ENCODE peak calls at places on chromosomes 5 and 9, in four cellular contexts. B is GM12878, Q is HepG2, G is K562. U is an unnamed sample.

GRCh38 chr5:961002-961710 is 47.4 kb upstream of the NKD2 start:
- DNase-seq in B (no peak), Q (no peak), G (no peak), U (no peak)

GRCh38 chr9:5563886-5564285 is 53.6 kb downstream of the PDCD1LG2 start:
- DNase-seq in B (no peak), Q (no peak), G (no peak), U (no peak)

GRCh38 chr9:78921341-78921740 is 624.4 kb downstream of the PSAT1 start:
- DNase-seq in B (no peak), Q (no peak), G (no peak), U (no peak)

GRCh38 chr5:64458948-64459347 is 46.9 kb upstream of the RGS7BP start:
- DNase-seq in B (no peak), Q (no peak), G (no peak), U (no peak)

GRCh38 chr9:73118297-73118696 is 33.4 kb upstream of the ANXA1 start:
- DNase-seq in B (no peak), Q (no peak), G (no peak), U (no peak)

GRCh38 chr5:131505237-131505908 is 129.7 kb downstream of the RAPGEF6 start:
- DNase-seq in B (no peak), Q (no peak), G (no peak), U (no peak)

GRCh38 chr9:394347-395052 is 179.8 kb downstream of the DOCK8 start:
- DNase-seq in B (no peak), Q (no peak), G (no peak), U (no peak)

GRCh38 chr9:68777070-68777763 is 72.2 kb downstream of the PIP5K1B start:
- DNase-seq in B (no peak), Q (no peak), G (no peak), U (no peak)

GRCh38 chr5:180439911-180440769 is 54.0 kb upstream of the CNOT6 start:
- DNase-seq in B (no peak), Q (no peak), G (no peak), U (peak)

GRCh38 chr9:137705443-137705863 is 86.6 kb downstream of the EHMT1 start:
- DNase-seq in B (peak), Q (no peak), G (no peak), U (no peak)

GRCh38 chr9:120583958-120584369 is 4.0 kb upstream of the CDK5RAP2 start:
- DNase-seq in B (peak), Q (peak), G (peak), U (no peak)

GRCh38 chr9:19999491-20000057 is 210.7 kb upstream of the SLC24A2 start:
- DNase-seq in B (peak), Q (no peak), G (no peak), U (no peak)

GRCh38 chr9:38347946-38348345 is 44.6 kb upstream of the ALDH1B1 start:
- DNase-seq in B (no peak), Q (no peak), G (no peak), U (no peak)

DNA sequence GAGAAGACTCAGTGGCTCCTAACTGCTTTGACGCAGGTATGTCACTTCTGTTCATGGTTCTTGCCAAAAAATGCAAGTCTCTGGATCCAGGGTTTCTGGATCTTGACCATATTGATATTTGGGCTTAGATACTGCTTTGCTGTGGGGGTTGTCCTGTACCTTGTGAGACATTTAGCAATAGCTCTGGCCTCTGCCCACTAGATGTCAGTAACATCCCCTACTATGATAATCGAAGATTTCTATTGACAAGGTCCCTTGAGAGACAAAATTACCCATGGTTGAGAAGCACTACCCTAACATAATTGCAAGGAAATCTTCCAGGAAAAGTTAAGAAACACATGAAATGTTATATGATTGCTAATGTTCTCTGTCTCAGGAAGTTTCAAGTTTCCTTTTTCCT is 285.4 kb downstream of the TMEM232 start:
- DNase-seq in B (no peak), Q (peak), G (no peak), U (peak)
- TF ChIP-seq NR2C2 in B (no peak), Q (no peak), G (no peak), U (no peak)

DNA sequence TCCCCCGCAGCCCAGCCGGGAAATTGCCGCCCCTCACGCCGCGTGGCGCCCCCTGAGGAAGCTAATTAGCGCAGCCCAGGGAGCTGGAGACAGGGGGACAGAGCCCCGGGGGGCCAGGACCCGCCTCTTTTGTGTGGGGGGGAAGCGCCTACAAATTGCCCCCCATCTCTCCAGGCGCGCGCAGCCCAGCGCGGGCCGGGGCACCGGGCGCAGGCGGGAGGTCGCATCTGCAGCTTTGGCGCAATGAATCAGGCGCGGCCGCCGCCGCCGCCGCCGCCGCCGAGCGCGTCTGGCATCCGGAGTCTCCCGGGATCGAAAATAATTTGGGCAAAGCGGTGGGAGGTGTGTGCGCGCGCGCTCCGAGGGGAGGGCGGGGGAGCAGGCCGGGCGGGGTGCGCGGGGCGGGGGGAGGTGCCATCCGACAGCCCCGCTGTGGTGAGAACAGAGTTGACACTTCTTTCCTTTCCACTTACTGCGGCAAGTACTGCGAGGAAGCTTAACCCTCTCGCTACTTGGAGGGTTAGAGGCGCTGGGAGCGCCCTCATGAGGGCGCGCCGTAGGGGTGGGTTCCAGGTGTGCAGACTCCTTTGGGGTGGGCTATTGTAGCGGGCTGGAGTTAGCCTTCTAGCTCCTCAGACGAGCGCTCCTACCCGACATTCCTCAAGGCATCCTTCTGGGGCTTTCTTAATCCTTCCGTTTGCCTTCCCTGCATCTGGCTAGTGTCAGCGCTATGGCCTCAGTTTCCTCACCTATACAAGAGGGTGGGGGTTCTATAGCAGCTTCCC is 63.1 kb downstream of the CXXC5 start:
- DNase-seq in B (no peak), Q (no peak), G (peak), U (peak)
- TF ChIP-seq CREB1 in B (no peak), Q (no peak), G (no peak), U (no peak)

GRCh38 chr5:58284886-58285285 is 175.0 kb downstream of the PLK2 start:
- DNase-seq in B (no peak), Q (no peak), G (no peak), U (no peak)

GRCh38 chr5:58286741-58287140 is 173.1 kb downstream of the PLK2 start:
- DNase-seq in B (no peak), Q (no peak), G (no peak), U (no peak)

GRCh38 chr5:58279259-58279658 is 180.6 kb downstream of the PLK2 start:
- DNase-seq in B (no peak), Q (no peak), G (no peak), U (no peak)

GRCh38 chr5:58276431-58276830 is 183.5 kb downstream of the PLK2 start:
- DNase-seq in B (no peak), Q (no peak), G (no peak), U (no peak)

GRCh38 chr5:58281189-58281588 is 178.7 kb downstream of the PLK2 start:
- DNase-seq in B (no peak), Q (no peak), G (no peak), U (no peak)
- TF ChIP-seq ATF2 in B (no peak), Q (no peak), G (no peak), U (no peak)

GRCh38 chr9:96646081-96646991 is 8.8 kb downstream of the PRXL2C start:
- DNase-seq in B (no peak), Q (no peak), G (no peak), U (no peak)
- TF ChIP-seq NR2C2 in B (no peak), Q (no peak), G (no peak), U (no peak)

DNA sequence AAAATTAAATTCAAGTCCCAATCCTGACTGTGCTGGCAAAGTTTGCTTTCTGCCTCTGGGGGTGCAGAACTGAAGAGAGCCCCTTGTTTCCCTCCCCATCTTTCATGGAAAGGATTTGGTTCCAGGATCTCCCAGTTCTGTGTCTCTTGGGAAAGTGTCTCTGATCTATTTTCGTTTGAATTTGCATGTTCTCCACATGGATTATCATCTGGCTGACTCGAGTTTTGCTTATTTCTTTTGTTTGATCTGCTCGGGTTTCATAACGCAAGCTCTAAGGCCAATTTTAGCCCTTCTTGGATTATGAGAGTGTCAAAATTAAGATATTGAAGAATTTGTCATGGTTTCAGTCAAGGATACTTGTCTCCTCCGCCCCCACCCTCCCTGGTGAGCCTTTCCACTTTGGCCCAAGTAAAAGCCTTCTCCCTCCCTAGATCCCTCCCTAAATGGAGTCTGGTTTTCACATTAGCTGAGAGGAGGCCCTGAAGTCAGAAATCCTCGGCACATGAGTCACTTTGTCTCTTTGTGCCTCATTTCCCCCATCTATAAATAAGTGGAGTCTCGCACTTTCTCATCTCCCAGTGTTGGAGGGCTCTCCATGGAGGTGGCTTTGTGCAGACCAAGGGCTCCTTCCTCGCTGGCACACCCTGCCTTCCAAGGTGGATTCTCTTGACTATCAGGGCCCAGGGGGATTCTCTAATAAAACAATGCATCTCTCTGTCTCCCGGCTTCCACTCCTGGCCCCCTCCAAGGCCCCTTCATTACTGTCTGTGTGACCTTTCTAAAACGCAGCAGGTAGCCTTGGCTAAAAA is 17.3 kb downstream of the ADRB2 start:
- DNase-seq in B (no peak), Q (no peak), G (no peak), U (no peak)
- TF ChIP-seq CREB1 in B (no peak), Q (no peak), G (no peak), U (no peak)

DNA sequence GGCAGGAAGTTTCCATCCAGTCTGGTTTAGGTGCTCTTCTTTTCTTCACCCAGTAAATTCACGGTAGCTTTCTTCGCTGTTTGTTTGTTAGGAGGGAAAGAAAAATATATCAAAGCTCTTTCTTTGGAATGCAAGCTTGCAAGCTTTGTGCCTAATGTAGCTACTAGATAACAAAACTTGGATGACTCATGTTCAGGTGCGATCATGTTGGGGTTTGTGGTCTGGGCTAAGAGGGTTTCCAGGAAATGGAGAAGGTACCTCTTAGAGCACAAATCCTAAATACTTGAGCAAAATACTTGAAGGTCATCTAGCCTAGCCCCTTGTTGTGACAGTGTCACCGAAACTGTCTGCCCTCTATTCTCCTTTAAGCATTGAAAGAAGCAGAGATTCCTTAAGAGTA is 17.7 kb downstream of the SRP19 start:
- DNase-seq in B (no peak), Q (no peak), G (peak), U (no peak)
- TF ChIP-seq ATF2 in B (no peak), Q (no peak), G (no peak), U (no peak)